ENCODE peak calls at places on chromosome 19, in ten cellular contexts. J, Y, S, N, O, W, H, Q, G and D are unnamed samples.

GRCh38 chr19:36257512-36257876 is 42.6 kb downstream of the ZNF146 start:
- DNase-seq in J (no peak), Y (no peak), S (no peak), N (peak), O (no peak), W (no peak), H (no peak), Q (no peak), G (peak), D (no peak)

GRCh38 chr19:45884682-45885555 is 1.0 kb downstream of the IRF2BP1 start:
- DNase-seq in J (no peak), Y (no peak), S (no peak), N (peak), O (no peak), W (no peak), H (no peak), Q (peak), G (no peak), D (peak)

GRCh38 chr19:7391218-7391670 is 42.5 kb downstream of the ARHGEF18 start:
- DNase-seq in J (no peak), Y (no peak), S (peak), N (no peak), O (no peak), W (no peak), H (peak), Q (no peak), G (no peak), D (no peak)

GRCh38 chr19:28876604-28877123 is 336.3 kb downstream of the UQCRFS1 start:
- DNase-seq in J (no peak), Y (no peak), S (no peak), N (no peak), O (peak), W (no peak), H (no peak), Q (no peak), G (no peak), D (no peak)

GRCh38 chr19:23769691-23770468 is 11.2 kb upstream of the ZNF681 start:
- DNase-seq in J (no peak), Y (no peak), S (no peak), N (no peak), O (no peak), W (no peak), H (no peak), Q (no peak), G (no peak), D (no peak)

GRCh38 chr19:6318772-6319171 is 14.6 kb downstream of the ACER1 start:
- DNase-seq in J (no peak), Y (no peak), S (no peak), N (no peak), O (peak), W (no peak), H (no peak), Q (peak), G (no peak), D (peak)

GRCh38 chr19:19064811-19065745 is 1.3 kb downstream of the SLC25A42 start:
- DNase-seq in J (no peak), Y (no peak), S (no peak), N (no peak), O (no peak), W (no peak), H (peak), Q (peak), G (no peak), D (peak)

GRCh38 chr19:52889931-52890330 is 7.5 kb downstream of the ZNF320 start:
- DNase-seq in J (no peak), Y (no peak), S (no peak), N (peak), O (no peak), W (no peak), H (no peak), Q (no peak), G (no peak), D (no peak)

GRCh38 chr19:49214701-49215100 is 57.1 kb downstream of the TRPM4 start:
- DNase-seq in J (peak), Y (no peak), S (no peak), N (no peak), O (no peak), W (no peak), H (no peak), Q (no peak), G (no peak), D (no peak)

GRCh38 chr19:55158848-55159793 is 1.6 kb upstream of the TNNI3 start:
- DNase-seq in J (no peak), Y (no peak), S (no peak), N (peak), O (no peak), W (no peak), H (no peak), Q (no peak), G (no peak), D (no peak)

GRCh38 chr19:19554074-19555023 is 16.3 kb downstream of the CILP2 start:
- DNase-seq in J (no peak), Y (peak), S (no peak), N (peak), O (peak), W (no peak), H (peak), Q (peak), G (no peak), D (peak)

GRCh38 chr19:16830679-16831078 is 1.5 kb downstream of the SIN3B start:
- DNase-seq in J (no peak), Y (no peak), S (no peak), N (no peak), O (peak), W (no peak), H (no peak), Q (peak), G (no peak), D (no peak)

GRCh38 chr19:30227661-30228112 is 144.5 kb upstream of the ZNF536 start:
- DNase-seq in J (peak), Y (peak), S (no peak), N (peak), O (peak), W (no peak), H (peak), Q (peak), G (peak), D (peak)

GRCh38 chr19:40283414-40284250 is 1.5 kb downstream of the AKT2 start:
- DNase-seq in J (peak), Y (no peak), S (no peak), N (no peak), O (no peak), W (no peak), H (peak), Q (no peak), G (no peak), D (no peak)

GRCh38 chr19:38891791-38892190 is 7.6 kb downstream of the SIRT2 start:
- DNase-seq in J (no peak), Y (no peak), S (peak), N (no peak), O (no peak), W (no peak), H (no peak), Q (no peak), G (no peak), D (no peak)

GRCh38 chr19:35458821-35459391 is 10.8 kb downstream of the FFAR2 start:
- DNase-seq in J (no peak), Y (no peak), S (no peak), N (no peak), O (no peak), W (no peak), H (peak), Q (no peak), G (no peak), D (no peak)

GRCh38 chr19:45630463-45630862 is 8.7 kb downstream of the EML2 start:
- DNase-seq in J (no peak), Y (no peak), S (peak), N (peak), O (peak), W (no peak), H (no peak), Q (peak), G (no peak), D (peak)

GRCh38 chr19:3137139-3137538 is 1.3 kb downstream of the GNA15 start:
- DNase-seq in J (no peak), Y (no peak), S (no peak), N (no peak), O (no peak), W (no peak), H (no peak), Q (no peak), G (peak), D (no peak)

GRCh38 chr19:40217921-40218890 is at the start of gene TTC9B:
- DNase-seq in J (no peak), Y (peak), S (no peak), N (peak), O (no peak), W (no peak), H (no peak), Q (peak), G (no peak), D (peak)

GRCh38 chr19:17830567-17831418 is 9.5 kb upstream of the INSL3 start:
- DNase-seq in J (peak), Y (peak), S (peak), N (peak), O (peak), W (no peak), H (peak), Q (peak), G (peak), D (peak)

GRCh38 chr19:56201973-56202372 is at the start of gene ZSCAN5C:
- DNase-seq in J (no peak), Y (no peak), S (no peak), N (no peak), O (no peak), W (no peak), H (no peak), Q (no peak), G (no peak), D (no peak)

GRCh38 chr19:7500811-7501450 is 12.1 kb upstream of the PEX11G start:
- DNase-seq in J (no peak), Y (peak), S (no peak), N (peak), O (no peak), W (no peak), H (peak), Q (peak), G (peak), D (peak)

GRCh38 chr19:2770055-2771013 is 12.7 kb downstream of the SGTA start:
- DNase-seq in J (no peak), Y (no peak), S (no peak), N (no peak), O (peak), W (peak), H (peak), Q (no peak), G (peak), D (no peak)

GRCh38 chr19:31470229-31470939 is 121.1 kb upstream of the TSHZ3 start:
- DNase-seq in J (no peak), Y (no peak), S (no peak), N (no peak), O (no peak), W (no peak), H (no peak), Q (no peak), G (no peak), D (no peak)

GRCh38 chr19:56136362-56136761 is 4.7 kb upstream of the ZNF444 start:
- DNase-seq in J (no peak), Y (no peak), S (no peak), N (peak), O (no peak), W (no peak), H (no peak), Q (no peak), G (no peak), D (no peak)